ENCODE peak calls at places on chromosomes 16 and 17, in four cellular contexts. R is CD8-positive, alpha-beta T cell; H is ovary; G is kidney epithelial cell. M is an unnamed sample.

GRCh38 chr16:85266857-85267256 is 154.6 kb upstream of the CIBAR2 start:
- DNase-seq in R (no peak), H (no peak), G (no peak), M (no peak)

GRCh38 chr16:64865037-64865696 is 256.7 kb downstream of the CDH11 start:
- DNase-seq in R (no peak), H (no peak), G (no peak), M (no peak)

GRCh38 chr17:32609085-32609484 is 122.3 kb downstream of the CDK5R1 start:
- DNase-seq in R (peak; percentile 84), H (no peak), G (peak; percentile 14), M (no peak)

GRCh38 chr17:37743612-37743874 is 1.3 kb downstream of the HNF1B start:
- DNase-seq in R (no peak), H (no peak), G (no peak), M (no peak)

GRCh38 chr17:17181666-17182600 is 24.2 kb downstream of the PLD6 start:
- DNase-seq in R (peak; percentile 75), H (no peak), G (no peak), M (no peak)

GRCh38 chr16:85689285-85689949 is 663 bp upstream of the GINS2 start:
- DNase-seq in R (no peak), H (no peak), G (no peak), M (no peak)

GRCh38 chr16:23771642-23772041 is 16.8 kb downstream of the CHP2 start:
- DNase-seq in R (no peak), H (no peak), G (no peak), M (no peak)

GRCh38 chr16:54066451-54067056 is 220.0 kb downstream of the IRX3 start:
- DNase-seq in R (no peak), H (no peak), G (no peak), M (peak; percentile 27)

GRCh38 chr16:85286066-85286712 is 173.9 kb upstream of the CIBAR2 start:
- DNase-seq in R (no peak), H (no peak), G (no peak), M (no peak)

GRCh38 chr17:66893382-66893781 is 58.5 kb downstream of the CACNG5 start:
- DNase-seq in R (no peak), H (no peak), G (no peak), M (no peak)

GRCh38 chr16:87484487-87485331 is 8.1 kb downstream of the ZCCHC14 start:
- DNase-seq in R (no peak), H (no peak), G (no peak), M (no peak)

GRCh38 chr17:32265192-32265895 is at the start of gene RHBDL3:
- DNase-seq in R (no peak), H (peak; percentile 68), G (no peak), M (no peak)

GRCh38 chr16:6571044-6571443 is 761.6 kb upstream of the RBFOX1 start:
- DNase-seq in R (no peak), H (no peak), G (no peak), M (no peak)

GRCh38 chr16:88649924-88650748 is 717 bp downstream of the CYBA start:
- DNase-seq in R (peak; percentile 69), H (no peak), G (no peak), M (no peak)

GRCh38 chr17:3026856-3027751 is 36.3 kb downstream of the OR1D5 start:
- DNase-seq in R (no peak), H (peak; percentile 15), G (no peak), M (no peak)

GRCh38 chr17:75266315-75267145 is 4.5 kb downstream of the MIF4GD start:
- DNase-seq in R (no peak), H (no peak), G (no peak), M (no peak)

GRCh38 chr17:80395402-80396151 is 19.4 kb upstream of the ENDOV start:
- DNase-seq in R (no peak), H (no peak), G (no peak), M (no peak)

GRCh38 chr17:79045830-79046500 is 22.0 kb downstream of the C1QTNF1 start:
- DNase-seq in R (peak; percentile 72), H (peak; percentile 76), G (no peak), M (no peak)

GRCh38 chr17:349666-350065 is 2.9 kb downstream of the RPH3AL start:
- DNase-seq in R (no peak), H (no peak), G (no peak), M (no peak)

GRCh38 chr17:40791116-40791515 is 8.6 kb downstream of the KRT28 start:
- DNase-seq in R (no peak), H (no peak), G (no peak), M (no peak)

GRCh38 chr17:57612202-57613071 is 132.7 kb downstream of the CCDC182 start:
- DNase-seq in R (no peak), H (no peak), G (no peak), M (no peak)

DNA sequence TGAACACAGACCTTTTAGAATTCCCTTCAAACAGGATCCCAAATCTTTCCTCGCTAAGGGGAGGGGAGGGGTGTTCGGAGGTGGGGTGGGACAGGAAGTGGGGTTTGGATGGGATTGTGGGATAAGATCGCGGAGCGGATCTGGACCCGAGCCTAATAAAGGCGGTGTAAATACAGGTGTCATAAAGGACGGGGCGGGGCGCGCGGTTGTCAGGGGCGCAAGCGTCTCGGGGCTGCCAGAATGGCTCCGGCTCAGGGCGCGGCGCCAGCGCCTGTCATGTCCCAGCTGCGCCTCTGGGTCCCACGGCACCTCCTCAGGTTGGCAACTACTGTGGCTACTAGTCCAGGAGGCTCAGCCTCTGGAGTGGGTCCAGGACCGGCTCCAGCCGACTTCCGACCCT is 59.8 kb upstream of the FBXO47 start:
- DNase-seq in R (no peak), H (peak; percentile 66), G (no peak), M (no peak)
- H3K4me3 ChIP-seq in R (peak overlapping the region; percentile 38), H (peak overlapping the region; percentile 35), G (peak overlapping the region; percentile 12), M (peak overlapping the region; percentile 44)

GRCh38 chr16:57627184-57627871 is 1.1 kb upstream of the ADGRG1 start:
- DNase-seq in R (no peak), H (no peak), G (peak; percentile 83), M (peak; percentile 74)

GRCh38 chr16:57628782-57629181 is 352 bp downstream of the ADGRG1 start:
- DNase-seq in R (no peak), H (no peak), G (no peak), M (no peak)

GRCh38 chr16:57629516-57630401 is 1.3 kb downstream of the ADGRG1 start:
- DNase-seq in R (no peak), H (no peak), G (no peak), M (no peak)

GRCh38 chr16:57626420-57627170 is 1.8 kb upstream of the ADGRG1 start:
- DNase-seq in R (no peak), H (no peak), G (no peak), M (no peak)

GRCh38 chr16:57628008-57628781 is at the start of gene ADGRG1:
- DNase-seq in R (no peak), H (peak; percentile 59), G (peak; percentile 95), M (peak; percentile 87)
- TF ChIP-seq CTCF in R (no peak), H (no peak), G (peak; percentile 19), M (peak; percentile 31)

DNA sequence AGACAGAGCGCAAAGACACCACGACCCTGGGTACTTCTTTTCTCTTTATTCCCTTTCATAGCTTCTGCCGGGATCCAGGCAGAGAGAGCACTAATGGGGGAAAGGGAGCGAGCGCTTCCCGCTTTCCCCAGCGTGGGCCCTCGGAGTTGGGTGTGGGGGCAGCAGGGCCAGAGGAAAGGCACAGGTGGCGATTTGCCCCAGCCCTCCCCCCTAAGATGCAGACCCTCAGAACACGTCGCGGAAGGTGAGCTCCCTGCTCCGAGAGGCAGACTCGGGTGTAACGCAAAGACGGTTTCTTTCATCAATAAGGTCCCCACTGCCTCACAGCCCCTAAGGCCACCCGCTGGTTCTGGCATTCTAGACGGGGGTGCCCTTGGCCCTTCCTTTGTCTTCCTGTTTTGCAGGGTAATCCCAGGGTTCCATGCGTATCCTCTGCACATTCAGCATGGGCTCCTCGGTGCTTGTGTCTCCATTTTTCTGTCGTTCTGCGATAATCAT is 570 bp upstream of the NME3 start:
- DNase-seq in R (no peak), H (no peak), G (no peak), M (no peak)
- H3K4me3 ChIP-seq in R (peak overlapping the region; percentile 91), H (peak overlapping the region; percentile 92), G (peak overlapping the region; percentile 92), M (peak overlapping the region; percentile 67)

DNA sequence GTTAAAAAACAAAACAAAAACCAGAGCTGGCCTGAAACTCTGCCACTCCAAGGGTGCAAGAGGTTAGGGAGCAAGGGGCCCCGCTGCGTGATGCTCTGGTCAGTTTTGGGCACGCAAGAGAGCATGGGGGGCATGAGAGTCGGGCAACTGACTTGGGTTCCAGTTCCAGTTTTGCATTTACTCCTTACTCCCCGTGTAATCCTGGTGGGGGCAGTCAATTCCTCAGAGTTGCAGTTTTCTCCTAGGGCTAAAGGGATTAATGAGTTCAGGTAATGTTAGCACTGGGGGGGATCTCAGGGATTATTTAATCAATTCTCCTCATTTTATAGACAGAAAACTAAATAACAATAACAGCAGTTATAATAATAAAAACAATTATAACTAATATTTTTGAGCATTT is 72.9 kb upstream of the PMFBP1 start:
- DNase-seq in R (no peak), H (no peak), G (no peak), M (no peak)
- TF ChIP-seq CTCF in R (no peak), H (no peak), G (peak; percentile 5), M (no peak)

GRCh38 chr17:63476494-63476856 is 386 bp upstream of the ACE start:
- DNase-seq in R (no peak), H (peak; percentile 41), G (no peak), M (no peak)
- H3K4me3 ChIP-seq in R (peak overlapping the region; percentile 46), H (peak overlapping the region; percentile 29), G (peak overlapping the region; percentile 15), M (peak overlapping the region; percentile 10)

M was measured in retinal pigment epithelial cell.